ENCODE peak calls at places on chromosomes 16 and 17, in five cellular contexts. A, W, Y, K and D are unnamed samples.

GRCh38 chr16:24419709-24420108 is 119.7 kb upstream of the RBBP6 start:
- DNase-seq in K (no peak), Y (peak; percentile 24), A (no peak), W (no peak), D (no peak)

GRCh38 chr17:61009619-61010018 is 332.0 kb downstream of the BCAS3 start:
- DNase-seq in W (no peak), Y (peak; percentile 43), K (no peak), A (no peak), D (no peak)

GRCh38 chr16:31099860-31100638 is 5.5 kb upstream of the VKORC1 start:
- DNase-seq in Y (no peak), A (no peak), W (peak; percentile 34), K (no peak), D (no peak)

GRCh38 chr16:73213761-73214480 is 166.0 kb upstream of the ZFHX3 start:
- DNase-seq in K (no peak), W (no peak), Y (no peak), A (no peak), D (no peak)

GRCh38 chr17:33056392-33057146 is 64.9 kb downstream of the SPACA3 start:
- DNase-seq in A (no peak), K (no peak), W (peak; percentile 12), Y (no peak), D (peak; percentile 43)

GRCh38 chr16:30692381-30693074 is 6.4 kb upstream of the SRCAP start:
- DNase-seq in Y (no peak), A (no peak), K (no peak), W (no peak), D (no peak)

GRCh38 chr17:41528959-41529353 is 848 bp upstream of the KRT19 start:
- DNase-seq in A (no peak), Y (no peak), K (no peak), W (no peak), D (no peak)

GRCh38 chr17:4272213-4272975 is 8.6 kb upstream of the ANKFY1 start:
- DNase-seq in K (no peak), W (no peak), A (no peak), Y (no peak), D (no peak)

GRCh38 chr17:29579866-29580771 is 9.3 kb downstream of the GIT1 start:
- DNase-seq in A (peak; percentile 91), Y (no peak), W (peak; percentile 64), K (peak; percentile 72), D (no peak)

GRCh38 chr17:70297397-70297796 is 128.1 kb downstream of the KCNJ2 start:
- DNase-seq in W (no peak), K (no peak), A (no peak), Y (no peak), D (no peak)

GRCh38 chr17:6061290-6061689 is 8.9 kb upstream of the WSCD1 start:
- DNase-seq in W (peak; percentile 19), A (no peak), K (no peak), Y (no peak), D (no peak)

GRCh38 chr16:85303354-85303883 is 191.1 kb upstream of the CIBAR2 start:
- DNase-seq in W (peak; percentile 28), A (peak; percentile 81), Y (no peak), K (peak; percentile 92), D (no peak)

GRCh38 chr16:20866161-20866772 is 33.9 kb downstream of the DCUN1D3 start:
- DNase-seq in K (peak; percentile 53), W (peak; percentile 55), Y (no peak), A (peak; percentile 73), D (no peak)

GRCh38 chr17:40485851-40486512 is 15.4 kb downstream of the TNS4 start:
- DNase-seq in Y (no peak), W (peak; percentile 86), K (peak; percentile 31), A (peak; percentile 83), D (peak; percentile 98)

GRCh38 chr17:45117283-45117682 is 15.0 kb downstream of the PLCD3 start:
- DNase-seq in K (no peak), A (no peak), Y (no peak), W (no peak), D (no peak)

GRCh38 chr17:78849026-78849425 is 8.4 kb upstream of the USP36 start:
- DNase-seq in K (no peak), W (no peak), Y (no peak), A (no peak), D (no peak)

GRCh38 chr16:22210854-22211253 is 4.8 kb downstream of the EEF2K start:
- DNase-seq in Y (no peak), W (no peak), A (no peak), K (peak; percentile 39), D (no peak)

GRCh38 chr16:82761236-82761635 is 134.5 kb downstream of the CDH13 start:
- DNase-seq in W (no peak), K (no peak), A (peak; percentile 78), Y (no peak), D (no peak)

GRCh38 chr16:78576941-78577340 is 477.5 kb downstream of the WWOX start:
- DNase-seq in Y (no peak), W (no peak), A (no peak), K (no peak), D (no peak)

GRCh38 chr17:18959071-18959844 is 7.3 kb downstream of the SLC5A10 start:
- DNase-seq in K (no peak), A (no peak), W (no peak), Y (no peak), D (no peak)

GRCh38 chr17:30323262-30323894 is 10.5 kb downstream of the TMIGD1 start:
- DNase-seq in W (no peak), K (no peak), A (no peak), Y (no peak), D (no peak)

GRCh38 chr17:81397314-81398169 is 2.3 kb downstream of the BAHCC1 start:
- DNase-seq in A (no peak), K (no peak), Y (no peak), W (peak; percentile 93), D (no peak)

GRCh38 chr17:4249452-4250029 is 14.2 kb downstream of the ANKFY1 start:
- DNase-seq in W (peak; percentile 40), A (no peak), K (peak; percentile 58), Y (no peak), D (no peak)

GRCh38 chr17:79203657-79204056 is 129.0 kb downstream of the ENGASE start:
- DNase-seq in W (no peak), A (no peak), K (no peak), Y (no peak), D (no peak)

GRCh38 chr16:31877876-31878642 is 4.5 kb downstream of the ZNF267 start:
- DNase-seq in A (no peak), Y (no peak), K (no peak), W (no peak), D (peak; percentile 78)

GRCh38 chr16:78984324-78984723 is 616.2 kb downstream of the MAF start:
- DNase-seq in Y (no peak), W (no peak), K (no peak), A (no peak), D (no peak)

GRCh38 chr17:57925361-57925990 is 29.7 kb downstream of the CUEDC1 start:
- DNase-seq in A (no peak), W (no peak), K (no peak), Y (no peak), D (no peak)

GRCh38 chr17:57928898-57929297 is 26.3 kb downstream of the CUEDC1 start:
- DNase-seq in W (no peak), K (no peak), Y (no peak), A (no peak), D (no peak)

GRCh38 chr17:57926723-57927047 is 28.5 kb downstream of the CUEDC1 start:
- DNase-seq in Y (no peak), W (no peak), K (no peak), A (no peak), D (no peak)

GRCh38 chr17:57929392-57929791 is 25.8 kb downstream of the CUEDC1 start:
- DNase-seq in K (no peak), Y (no peak), A (no peak), W (no peak), D (no peak)

DNA sequence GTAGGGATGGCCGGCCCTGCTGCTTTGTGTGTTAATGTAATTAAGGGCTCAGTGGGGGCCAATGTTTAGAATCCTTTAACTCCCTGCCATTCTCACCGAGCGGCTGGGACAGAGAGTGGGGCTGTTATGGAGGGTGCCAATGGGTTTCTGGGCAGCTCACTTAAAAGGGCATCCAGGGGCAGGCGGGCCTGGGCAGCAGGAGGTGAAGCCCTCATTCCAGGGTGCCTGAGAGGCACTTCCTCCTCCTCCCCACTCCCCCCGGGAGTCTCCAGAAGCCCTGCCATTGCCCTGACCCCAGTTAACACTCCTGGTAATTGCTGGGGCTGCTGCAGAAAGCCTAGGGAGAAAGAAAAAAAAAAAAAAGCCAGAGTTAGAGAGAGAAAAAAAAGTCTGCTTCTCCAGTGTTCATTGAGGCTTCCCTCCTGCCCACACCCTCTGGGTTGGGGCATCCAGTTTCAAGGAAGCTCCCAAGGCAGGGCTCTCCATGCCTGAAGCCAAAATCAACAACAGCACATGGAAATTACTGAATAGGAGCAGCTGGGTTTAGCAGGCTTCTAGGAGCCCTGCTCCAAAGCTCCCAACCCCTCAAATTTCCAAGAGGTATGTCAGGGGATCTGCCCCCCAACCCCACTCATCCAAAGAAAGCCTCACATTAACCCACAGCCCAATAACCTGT is 28.0 kb downstream of the CUEDC1 start:
- DNase-seq in Y (no peak), W (no peak), K (no peak), A (no peak), D (no peak)
- TF ChIP-seq POLR2AphosphoS5 in Y (no peak), W (no peak), K (no peak), A (no peak), D (no peak)

GRCh38 chr16:52439171-52439701 is 107.7 kb downstream of the TOX3 start:
- DNase-seq in Y (no peak), W (no peak), K (no peak), A (no peak), D (no peak)

GRCh38 chr16:52441886-52442285 is 105.1 kb downstream of the TOX3 start:
- DNase-seq in A (no peak), K (no peak), Y (no peak), W (no peak), D (no peak)

GRCh38 chr16:52439750-52440149 is 107.2 kb downstream of the TOX3 start:
- DNase-seq in Y (no peak), K (no peak), A (no peak), W (no peak), D (no peak)

GRCh38 chr16:52436646-52437645 is 110.0 kb downstream of the TOX3 start:
- DNase-seq in W (no peak), Y (no peak), K (no peak), A (no peak), D (no peak)

GRCh38 chr16:52440248-52440647 is 106.7 kb downstream of the TOX3 start:
- DNase-seq in K (no peak), W (no peak), A (no peak), Y (no peak), D (no peak)
- TF ChIP-seq POLR2AphosphoS5 in K (no peak), W (no peak), A (no peak), Y (no peak), D (no peak)

GRCh38 chr17:16286947-16287562 is 66.2 kb downstream of the CENPV start:
- DNase-seq in A (peak; percentile 65), Y (peak; percentile 51), W (no peak), K (no peak), D (no peak)
- TF ChIP-seq POLR2AphosphoS5 in A (no peak), Y (peak; percentile 19), W (no peak), K (no peak), D (no peak)

GRCh38 chr17:36514856-36515255 is 19.8 kb downstream of the MYO19 start:
- DNase-seq in Y (no peak), W (no peak), A (no peak), K (no peak), D (no peak)
- TF ChIP-seq POLR2AphosphoS5 in Y (no peak), W (no peak), A (no peak), K (no peak), D (no peak)